ENCODE peak calls at places on chromosomes 6 and 20, in ten cellular contexts. W, L, F, U, I, X, Z, O, J and P are unnamed samples.

GRCh38 chr20:59047938-59048680 is 5.5 kb upstream of the PRELID3B start:
- DNase-seq in I (peak; percentile 35), F (no peak), J (peak; percentile 39), Z (no peak), L (no peak), X (no peak), W (no peak), U (no peak), O (no peak), P (peak; percentile 45)

GRCh38 chr6:16764188-16764950 is 3.1 kb upstream of the ATXN1 start:
- DNase-seq in Z (no peak), O (no peak), L (no peak), J (peak; percentile 79), I (peak; percentile 48), U (no peak), W (no peak), F (no peak), X (no peak), P (peak; percentile 80)

GRCh38 chr6:95578106-95578410 is 723 bp downstream of the MANEA start:
- DNase-seq in U (no peak), W (no peak), I (no peak), F (no peak), L (no peak), O (no peak), Z (no peak), J (peak; percentile 36), X (no peak), P (peak; percentile 36)

GRCh38 chr6:33197431-33198048 is 2.9 kb downstream of the RXRB start:
- DNase-seq in X (peak; percentile 64), O (no peak), U (no peak), Z (no peak), J (peak; percentile 79), W (no peak), L (peak; percentile 75), I (peak; percentile 54), F (peak; percentile 41), P (peak; percentile 72)

GRCh38 chr20:25259358-25259757 is 11.5 kb downstream of the PYGB start:
- DNase-seq in W (no peak), F (no peak), L (peak; percentile 60), O (no peak), X (no peak), J (no peak), U (no peak), I (no peak), Z (no peak), P (no peak)

GRCh38 chr20:57663681-57664451 is 43.6 kb upstream of the ZBP1 start:
- DNase-seq in J (no peak), U (no peak), L (peak; percentile 71), W (no peak), F (no peak), Z (no peak), O (no peak), I (no peak), X (no peak), P (no peak)

GRCh38 chr6:100460650-100461204 is 4.0 kb downstream of the SIM1 start:
- DNase-seq in I (no peak), L (no peak), F (peak; percentile 32), J (peak; percentile 79), O (no peak), X (no peak), Z (no peak), U (no peak), W (no peak), P (no peak)

GRCh38 chr20:41738584-41739193 is 120.5 kb upstream of the CHD6 start:
- DNase-seq in J (peak; percentile 62), Z (no peak), W (peak; percentile 66), X (peak; percentile 41), F (peak; percentile 42), I (peak; percentile 23), O (no peak), L (no peak), U (no peak), P (peak; percentile 55)